ENCODE peak calls at places on chromosome 2, in eight cellular contexts. One of them, this sample, is unnamed.

GRCh38 chr2:189285962-189286648 is 106.5 kb upstream of the COL5A2 start:
- DNase-seq in coronary artery: no peak
- DNase-seq in Calu3: no peak
- DNase-seq in osteoblast: no peak
- DNase-seq in IMR-90: peak
- DNase-seq in prostate gland: no peak
- DNase-seq in AG10803: peak
- DNase-seq in suprapubic skin: no peak
- DNase-seq in this sample: no peak

GRCh38 chr2:232449964-232450363 is 6.0 kb upstream of the ALPI start:
- DNase-seq in osteoblast: no peak
- DNase-seq in Calu3: no peak
- DNase-seq in IMR-90: no peak
- DNase-seq in coronary artery: no peak
- DNase-seq in prostate gland: no peak
- DNase-seq in suprapubic skin: no peak
- DNase-seq in AG10803: no peak
- DNase-seq in this sample: no peak

GRCh38 chr2:126368778-126369177 is 287.2 kb upstream of the GYPC start:
- DNase-seq in IMR-90: no peak
- DNase-seq in coronary artery: no peak
- DNase-seq in suprapubic skin: no peak
- DNase-seq in Calu3: no peak
- DNase-seq in prostate gland: no peak
- DNase-seq in AG10803: no peak
- DNase-seq in osteoblast: no peak
- DNase-seq in this sample: no peak

GRCh38 chr2:10226032-10226724 is 76.5 kb upstream of the HPCAL1 start:
- DNase-seq in osteoblast: peak
- DNase-seq in IMR-90: no peak
- DNase-seq in suprapubic skin: peak
- DNase-seq in coronary artery: peak
- DNase-seq in prostate gland: no peak
- DNase-seq in AG10803: no peak
- DNase-seq in Calu3: no peak
- DNase-seq in this sample: no peak

GRCh38 chr2:145412155-145412554 is 892.2 kb upstream of the ZEB2 start:
- DNase-seq in Calu3: no peak
- DNase-seq in IMR-90: no peak
- DNase-seq in AG10803: no peak
- DNase-seq in suprapubic skin: no peak
- DNase-seq in coronary artery: no peak
- DNase-seq in prostate gland: no peak
- DNase-seq in osteoblast: no peak
- DNase-seq in this sample: no peak

GRCh38 chr2:63842149-63843061 is 709 bp downstream of the UGP2 start:
- DNase-seq in suprapubic skin: no peak
- DNase-seq in prostate gland: peak
- DNase-seq in osteoblast: peak
- DNase-seq in AG10803: peak
- DNase-seq in IMR-90: peak
- DNase-seq in Calu3: peak
- DNase-seq in coronary artery: peak
- DNase-seq in this sample: no peak

GRCh38 chr2:99086385-99086784 is 55.1 kb upstream of the C2orf15 start:
- DNase-seq in Calu3: no peak
- DNase-seq in osteoblast: no peak
- DNase-seq in IMR-90: no peak
- DNase-seq in suprapubic skin: no peak
- DNase-seq in prostate gland: no peak
- DNase-seq in coronary artery: no peak
- DNase-seq in AG10803: no peak
- DNase-seq in this sample: no peak

GRCh38 chr2:44951714-44952113 is 10.2 kb downstream of the SIX3 start:
- DNase-seq in AG10803: no peak
- DNase-seq in IMR-90: no peak
- DNase-seq in prostate gland: no peak
- DNase-seq in osteoblast: peak
- DNase-seq in coronary artery: no peak
- DNase-seq in suprapubic skin: no peak
- DNase-seq in Calu3: no peak
- DNase-seq in this sample: no peak

GRCh38 chr2:28155071-28155470 is 237.6 kb upstream of the FOSL2 start:
- DNase-seq in IMR-90: no peak
- DNase-seq in coronary artery: no peak
- DNase-seq in AG10803: no peak
- DNase-seq in suprapubic skin: no peak
- DNase-seq in prostate gland: no peak
- DNase-seq in osteoblast: no peak
- DNase-seq in Calu3: no peak
- DNase-seq in this sample: no peak

GRCh38 chr2:177355874-177356273 is 36.7 kb upstream of the AGPS start:
- DNase-seq in osteoblast: no peak
- DNase-seq in Calu3: no peak
- DNase-seq in prostate gland: no peak
- DNase-seq in IMR-90: no peak
- DNase-seq in suprapubic skin: no peak
- DNase-seq in coronary artery: no peak
- DNase-seq in AG10803: peak
- DNase-seq in this sample: no peak

GRCh38 chr2:45119855-45120254 is 110.6 kb upstream of the SIX2 start:
- DNase-seq in suprapubic skin: no peak
- DNase-seq in IMR-90: peak
- DNase-seq in osteoblast: peak
- DNase-seq in coronary artery: no peak
- DNase-seq in Calu3: peak
- DNase-seq in prostate gland: no peak
- DNase-seq in AG10803: peak
- DNase-seq in this sample: no peak

GRCh38 chr2:165113414-165113813 is 90.4 kb downstream of the SCN3A start:
- DNase-seq in osteoblast: no peak
- DNase-seq in IMR-90: peak
- DNase-seq in AG10803: peak
- DNase-seq in prostate gland: no peak
- DNase-seq in coronary artery: no peak
- DNase-seq in suprapubic skin: no peak
- DNase-seq in Calu3: no peak
- DNase-seq in this sample: no peak

GRCh38 chr2:239983004-239983778 is 42.0 kb downstream of the NDUFA10 start:
- DNase-seq in suprapubic skin: no peak
- DNase-seq in coronary artery: peak
- DNase-seq in IMR-90: no peak
- DNase-seq in Calu3: no peak
- DNase-seq in prostate gland: no peak
- DNase-seq in AG10803: no peak
- DNase-seq in osteoblast: no peak
- DNase-seq in this sample: no peak

GRCh38 chr2:239978381-239978780 is 46.8 kb downstream of the NDUFA10 start:
- DNase-seq in IMR-90: peak
- DNase-seq in Calu3: no peak
- DNase-seq in coronary artery: no peak
- DNase-seq in AG10803: peak
- DNase-seq in osteoblast: peak
- DNase-seq in prostate gland: no peak
- DNase-seq in suprapubic skin: no peak
- DNase-seq in this sample: no peak

GRCh38 chr2:239975665-239976064 is 49.5 kb downstream of the NDUFA10 start:
- DNase-seq in IMR-90: no peak
- DNase-seq in prostate gland: no peak
- DNase-seq in suprapubic skin: no peak
- DNase-seq in Calu3: no peak
- DNase-seq in osteoblast: no peak
- DNase-seq in coronary artery: no peak
- DNase-seq in AG10803: no peak
- DNase-seq in this sample: no peak

GRCh38 chr2:239977111-239977510 is 48.0 kb downstream of the NDUFA10 start:
- DNase-seq in IMR-90: no peak
- DNase-seq in coronary artery: no peak
- DNase-seq in suprapubic skin: no peak
- DNase-seq in prostate gland: no peak
- DNase-seq in osteoblast: no peak
- DNase-seq in AG10803: no peak
- DNase-seq in Calu3: no peak
- DNase-seq in this sample: no peak

DNA sequence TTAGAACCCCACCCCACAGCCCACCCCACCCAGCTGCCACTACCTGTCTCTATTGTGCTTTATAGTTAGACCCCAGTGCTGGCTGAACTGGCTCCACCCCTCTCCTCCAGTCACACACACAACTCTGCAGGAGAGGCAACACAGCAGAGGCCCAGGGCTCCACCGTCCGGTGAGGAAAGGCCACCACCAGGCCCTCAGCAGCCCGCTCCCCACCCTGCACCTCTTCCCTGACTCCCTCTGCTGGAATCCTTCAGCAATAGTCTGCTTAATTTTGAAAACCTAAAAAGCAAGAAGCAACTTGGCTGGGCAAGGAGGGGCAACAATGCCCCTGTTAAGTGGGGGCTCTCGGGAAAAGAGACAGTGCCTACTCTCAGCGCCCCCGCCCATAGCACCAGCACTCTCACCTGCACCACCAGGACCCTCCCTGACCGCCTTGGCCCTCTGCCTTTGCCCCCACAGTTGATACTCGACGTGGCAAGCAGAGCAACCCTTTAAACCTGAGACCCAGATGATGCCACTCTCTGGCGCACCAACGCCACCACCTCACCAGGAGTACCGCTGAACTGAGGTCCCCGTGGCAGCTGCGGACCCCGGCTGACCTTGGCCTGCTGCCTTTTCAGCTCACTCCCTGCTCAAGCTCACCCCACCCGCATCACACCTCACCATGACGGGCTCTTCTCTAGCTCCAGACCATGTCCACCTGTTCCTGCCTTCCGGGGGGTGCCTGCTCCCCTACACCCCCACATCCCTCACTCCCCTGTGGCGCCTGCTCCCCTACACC is 45.7 kb downstream of the NDUFA10 start:
- DNase-seq in prostate gland: no peak
- DNase-seq in AG10803: peak
- DNase-seq in suprapubic skin: no peak
- DNase-seq in Calu3: no peak
- DNase-seq in osteoblast: no peak
- DNase-seq in coronary artery: peak
- DNase-seq in IMR-90: no peak
- DNase-seq in this sample: no peak
- TF ChIP-seq CTCF in prostate gland: peak
- TF ChIP-seq CTCF in AG10803: peak
- TF ChIP-seq CTCF in suprapubic skin: no peak
- TF ChIP-seq CTCF in Calu3: no peak
- TF ChIP-seq CTCF in osteoblast: no peak
- TF ChIP-seq CTCF in coronary artery: no peak
- TF ChIP-seq CTCF in IMR-90: peak
- TF ChIP-seq CTCF in this sample: no peak

DNA sequence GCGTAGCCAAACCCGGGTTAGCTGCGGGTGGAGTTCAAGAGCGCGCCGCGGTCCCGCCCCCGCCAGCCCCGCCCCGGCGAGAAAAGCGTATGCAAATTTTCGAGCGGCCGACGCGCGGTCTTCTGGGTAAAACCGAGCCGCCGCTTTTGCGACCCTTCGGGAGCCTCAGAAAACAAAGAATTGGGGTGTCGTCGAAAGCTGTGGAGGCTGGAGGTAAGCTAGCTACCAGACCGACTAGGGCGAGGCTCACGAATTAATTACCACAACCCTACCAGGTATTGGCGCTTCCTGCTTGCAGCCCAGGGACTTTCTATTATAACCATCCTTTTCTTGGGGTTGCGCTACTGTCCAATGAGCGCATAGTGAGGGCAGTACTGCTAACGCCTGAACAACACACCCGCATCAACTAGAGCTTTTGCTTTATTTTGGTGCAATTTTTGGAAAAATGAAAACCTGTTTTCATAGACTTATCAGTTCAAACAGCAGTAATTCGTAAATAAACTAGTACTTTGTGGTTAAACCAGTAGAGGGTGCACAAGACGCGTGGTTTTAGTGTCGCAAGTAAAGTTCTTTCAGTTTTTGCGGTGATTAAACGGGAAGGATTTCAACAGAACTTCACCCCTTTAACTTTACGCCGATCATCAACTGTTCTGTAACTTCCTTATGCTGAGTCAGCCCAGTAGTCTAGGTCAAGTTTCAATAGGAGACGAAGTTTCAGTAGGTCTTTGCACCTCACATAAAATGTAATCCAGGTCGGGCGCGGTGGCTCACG is at the start of gene RNU4ATAC:
- DNase-seq in suprapubic skin: peak
- DNase-seq in AG10803: peak
- DNase-seq in IMR-90: peak
- DNase-seq in prostate gland: peak
- DNase-seq in Calu3: peak
- DNase-seq in coronary artery: peak
- DNase-seq in osteoblast: peak
- DNase-seq in this sample: peak
- TF ChIP-seq CTCF in suprapubic skin: peak
- TF ChIP-seq CTCF in AG10803: peak
- TF ChIP-seq CTCF in IMR-90: peak
- TF ChIP-seq CTCF in prostate gland: peak
- TF ChIP-seq CTCF in Calu3: peak
- TF ChIP-seq CTCF in coronary artery: peak
- TF ChIP-seq CTCF in osteoblast: peak
- TF ChIP-seq CTCF in this sample: peak

GRCh38 chr2:24477229-24477628 is 13.8 kb upstream of the NCOA1 start:
- DNase-seq in prostate gland: no peak
- DNase-seq in IMR-90: no peak
- DNase-seq in AG10803: no peak
- DNase-seq in coronary artery: no peak
- DNase-seq in Calu3: no peak
- DNase-seq in suprapubic skin: no peak
- DNase-seq in osteoblast: no peak
- DNase-seq in this sample: no peak
- TF ChIP-seq CTCF in prostate gland: no peak
- TF ChIP-seq CTCF in IMR-90: no peak
- TF ChIP-seq CTCF in AG10803: no peak
- TF ChIP-seq CTCF in coronary artery: no peak
- TF ChIP-seq CTCF in Calu3: no peak
- TF ChIP-seq CTCF in suprapubic skin: no peak
- TF ChIP-seq CTCF in osteoblast: no peak
- TF ChIP-seq CTCF in this sample: no peak

GRCh38 chr2:84942166-84942565 is 28.8 kb upstream of the KCMF1 start:
- DNase-seq in coronary artery: no peak
- DNase-seq in osteoblast: no peak
- DNase-seq in suprapubic skin: no peak
- DNase-seq in AG10803: no peak
- DNase-seq in Calu3: no peak
- DNase-seq in IMR-90: no peak
- DNase-seq in prostate gland: no peak
- DNase-seq in this sample: no peak

GRCh38 chr2:84947010-84947593 is 23.9 kb upstream of the KCMF1 start:
- DNase-seq in osteoblast: no peak
- DNase-seq in prostate gland: no peak
- DNase-seq in coronary artery: no peak
- DNase-seq in Calu3: no peak
- DNase-seq in AG10803: no peak
- DNase-seq in IMR-90: no peak
- DNase-seq in suprapubic skin: no peak
- DNase-seq in this sample: no peak

GRCh38 chr2:84944257-84944909 is 26.6 kb upstream of the KCMF1 start:
- DNase-seq in prostate gland: no peak
- DNase-seq in coronary artery: no peak
- DNase-seq in Calu3: no peak
- DNase-seq in suprapubic skin: no peak
- DNase-seq in osteoblast: peak
- DNase-seq in IMR-90: no peak
- DNase-seq in AG10803: no peak
- DNase-seq in this sample: no peak

GRCh38 chr2:84942964-84943421 is 28.0 kb upstream of the KCMF1 start:
- DNase-seq in suprapubic skin: no peak
- DNase-seq in IMR-90: peak
- DNase-seq in AG10803: peak
- DNase-seq in osteoblast: peak
- DNase-seq in prostate gland: no peak
- DNase-seq in Calu3: no peak
- DNase-seq in coronary artery: no peak
- DNase-seq in this sample: peak

GRCh38 chr2:84946204-84947009 is 24.6 kb upstream of the KCMF1 start:
- DNase-seq in coronary artery: no peak
- DNase-seq in AG10803: peak
- DNase-seq in suprapubic skin: no peak
- DNase-seq in IMR-90: peak
- DNase-seq in osteoblast: peak
- DNase-seq in Calu3: peak
- DNase-seq in prostate gland: no peak
- DNase-seq in this sample: peak
- TF ChIP-seq CTCF in coronary artery: no peak
- TF ChIP-seq CTCF in AG10803: peak
- TF ChIP-seq CTCF in suprapubic skin: no peak
- TF ChIP-seq CTCF in IMR-90: peak
- TF ChIP-seq CTCF in osteoblast: no peak
- TF ChIP-seq CTCF in Calu3: no peak
- TF ChIP-seq CTCF in prostate gland: no peak
- TF ChIP-seq CTCF in this sample: peak